ENCODE peak calls at places on chromosomes 4 and X, in five cellular contexts. E is Panc1, B is GM12878, Z is A549, G is HL-60. T is an unnamed sample.

GRCh38 chr4:86035688-86036087 is 324.2 kb downstream of the MAPK10 start:
- DNase-seq in E (no peak), B (no peak), Z (no peak), G (no peak), T (no peak)

GRCh38 chrX:9231491-9231890 is 197.6 kb upstream of the FAM9B start:
- DNase-seq in E (no peak), B (no peak), Z (peak), G (no peak), T (no peak)

GRCh38 chrX:145825896-145826295 is 8.3 kb downstream of the SLITRK2 start:
- DNase-seq in E (no peak), B (no peak), Z (peak), G (no peak), T (no peak)

GRCh38 chr4:113407409-113407808 is 354.1 kb downstream of the CAMK2D start:
- DNase-seq in E (no peak), B (no peak), Z (no peak), G (no peak), T (no peak)

GRCh38 chrX:30895331-30895730 is 6.3 kb upstream of the TAB3 start:
- DNase-seq in E (no peak), B (no peak), Z (no peak), G (no peak), T (no peak)

GRCh38 chrX:130539721-130540321 is 138.0 kb downstream of the RBMX2 start:
- DNase-seq in E (peak), B (no peak), Z (peak), G (peak), T (peak)

GRCh38 chr4:5734841-5735240 is 23.8 kb downstream of the EVC start:
- DNase-seq in E (no peak), B (no peak), Z (no peak), G (no peak), T (no peak)

GRCh38 chrX:123975180-123975579 is 13.7 kb downstream of the STAG2 start:
- DNase-seq in E (no peak), B (no peak), Z (no peak), G (no peak), T (no peak)

GRCh38 chr4:173014113-173014558 is 154.5 kb upstream of the GALNT7 start:
- DNase-seq in E (no peak), B (no peak), Z (peak), G (no peak), T (no peak)

GRCh38 chr4:95362906-95363578 is 185.7 kb downstream of the UNC5C start:
- DNase-seq in E (no peak), B (no peak), Z (peak), G (no peak), T (peak)

GRCh38 chr4:75207902-75208301 is 275.0 kb downstream of the PARM1 start:
- DNase-seq in E (no peak), B (no peak), Z (no peak), G (no peak), T (no peak)

GRCh38 chr4:89837385-89837995 is 529 bp upstream of the SNCA start:
- DNase-seq in E (no peak), B (no peak), Z (peak), G (no peak), T (no peak)

GRCh38 chr4:80069837-80070788 is 2.9 kb downstream of the ANTXR2 start:
- DNase-seq in E (no peak), B (no peak), Z (no peak), G (no peak), T (peak)

GRCh38 chr4:151935411-151935810 is 174.6 kb upstream of the GATB start:
- DNase-seq in E (no peak), B (no peak), Z (no peak), G (no peak), T (no peak)

GRCh38 chr4:132710971-132711370 is 438.1 kb upstream of the PCDH10 start:
- DNase-seq in E (no peak), B (no peak), Z (no peak), G (no peak), T (no peak)

GRCh38 chrX:38138900-38139299 is 81.8 kb downstream of the SRPX start:
- DNase-seq in E (no peak), B (no peak), Z (no peak), G (no peak), T (no peak)

GRCh38 chrX:68429216-68429615 is 4.1 kb downstream of the OPHN1 start:
- DNase-seq in E (no peak), B (no peak), Z (no peak), G (no peak), T (no peak)

GRCh38 chr4:9925750-9926439 is 95.4 kb downstream of the SLC2A9 start:
- DNase-seq in E (no peak), B (no peak), Z (no peak), G (no peak), T (no peak)

GRCh38 chr4:111689214-111689613 is 456.0 kb upstream of the FAM241A start:
- DNase-seq in E (no peak), B (no peak), Z (peak), G (no peak), T (no peak)

GRCh38 chrX:15619053-15619772 is 18.5 kb upstream of the ACE2 start:
- DNase-seq in E (no peak), B (no peak), Z (peak), G (no peak), T (peak)

GRCh38 chr4:73662709-73663546 is 42.7 kb upstream of the RASSF6 start:
- DNase-seq in E (no peak), B (no peak), Z (peak), G (peak), T (peak)

GRCh38 chr4:25161599-25161960 is 1.3 kb upstream of the SEPSECS start:
- DNase-seq in E (no peak), B (no peak), Z (no peak), G (no peak), T (no peak)

GRCh38 chr4:138374947-138375346 is 132.8 kb upstream of the SLC7A11 start:
- DNase-seq in E (no peak), B (no peak), Z (no peak), G (no peak), T (no peak)

DNA sequence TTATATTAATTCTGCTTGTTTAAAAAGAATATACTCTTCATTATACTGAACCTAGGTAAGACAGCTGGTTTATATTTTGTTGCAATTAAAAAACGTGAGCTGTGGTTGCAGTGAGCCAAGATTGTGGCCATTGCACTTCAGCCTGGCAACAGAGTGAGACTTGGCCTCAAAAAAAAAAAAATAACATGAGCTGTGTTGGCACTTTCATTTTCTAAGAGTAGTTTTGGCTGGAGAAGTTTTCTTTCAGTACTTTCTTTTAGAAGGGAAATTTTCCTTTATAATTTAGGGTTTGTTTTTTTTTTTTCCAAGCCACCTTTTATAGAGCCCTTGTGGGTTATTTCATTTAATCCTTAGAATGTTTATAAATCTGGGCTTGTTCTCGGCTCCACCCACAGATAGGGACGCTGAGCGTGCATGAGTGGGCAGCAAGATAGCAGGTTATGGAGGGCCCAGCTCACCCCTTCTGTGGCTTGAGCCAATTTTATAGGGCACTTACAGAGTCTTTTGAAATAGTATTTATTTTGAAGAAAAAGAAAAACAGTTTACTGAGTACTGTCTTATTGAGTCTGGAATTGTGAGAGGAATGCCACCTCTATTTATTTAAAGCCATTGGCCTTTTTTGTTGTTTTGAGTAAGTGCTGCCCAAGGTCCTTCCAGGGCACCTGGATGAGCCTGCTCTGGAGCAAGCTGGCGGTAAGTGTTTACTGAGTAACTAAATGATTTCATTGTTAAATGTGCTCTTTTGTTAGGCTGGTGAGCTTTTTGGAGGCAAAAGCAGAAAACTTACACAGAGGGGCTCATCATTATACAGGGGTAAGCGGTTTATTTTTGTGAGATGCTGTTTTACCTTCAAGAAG is 60.9 kb downstream of the HTT start:
- DNase-seq in E (no peak), B (no peak), Z (no peak), G (no peak), T (no peak)
- TF ChIP-seq REST in E (no peak), B (no peak), Z (no peak), G (no peak), T (no peak)

GRCh38 chr4:153081693-153082092 is 122.5 kb upstream of the TRIM2 start:
- DNase-seq in E (no peak), B (no peak), Z (no peak), G (no peak), T (no peak)
- TF ChIP-seq REST in E (no peak), B (no peak), Z (no peak), G (no peak), T (no peak)

DNA sequence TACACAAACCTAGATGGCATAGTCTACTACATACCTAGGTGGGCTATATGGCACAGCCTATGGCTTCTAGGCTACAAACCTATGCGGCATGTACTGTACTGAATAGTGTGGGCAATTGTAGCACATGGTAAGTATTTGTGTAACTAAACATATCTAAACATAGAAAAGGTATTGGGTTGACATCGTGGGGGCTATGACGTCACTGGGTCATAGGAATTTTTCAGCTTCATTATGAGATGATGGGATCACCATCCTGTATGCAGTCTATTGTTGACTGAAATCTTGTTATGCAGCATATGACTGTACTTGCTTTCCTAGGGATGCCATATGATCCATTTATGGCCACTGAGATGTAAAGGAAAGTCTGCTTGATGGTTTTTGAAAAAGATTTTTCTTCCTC is 1.9 kb upstream of the EXOC1L start:
- DNase-seq in E (no peak), B (no peak), Z (no peak), G (no peak), T (no peak)
- TF ChIP-seq REST in E (no peak), B (no peak), Z (no peak), G (no peak), T (no peak)

GRCh38 chr4:8468746-8469535 is 28.4 kb downstream of the TRMT44 start:
- DNase-seq in E (peak), B (peak), Z (peak), G (peak), T (peak)
- TF ChIP-seq REST in E (no peak), B (no peak), Z (no peak), G (no peak), T (no peak)

GRCh38 chrX:47809065-47809788 is 27.5 kb upstream of the ZNF81 start:
- DNase-seq in E (no peak), B (no peak), Z (no peak), G (no peak), T (no peak)

GRCh38 chrX:47804315-47804714 is 32.4 kb upstream of the ZNF81 start:
- DNase-seq in E (no peak), B (no peak), Z (no peak), G (no peak), T (no peak)

GRCh38 chrX:47802589-47802988 is 34.1 kb upstream of the ZNF81 start:
- DNase-seq in E (peak), B (no peak), Z (peak), G (no peak), T (no peak)

GRCh38 chrX:47807548-47807947 is 29.2 kb upstream of the ZNF81 start:
- DNase-seq in E (no peak), B (no peak), Z (no peak), G (no peak), T (no peak)
- TF ChIP-seq REST in E (no peak), B (no peak), Z (no peak), G (no peak), T (no peak)

GRCh38 chr4:116537828-116538227 is 547.5 kb downstream of the TRAM1L1 start:
- DNase-seq in E (no peak), B (no peak), Z (no peak), G (no peak), T (no peak)

GRCh38 chr4:116531026-116531425 is 554.4 kb downstream of the TRAM1L1 start:
- DNase-seq in E (no peak), B (no peak), Z (no peak), G (no peak), T (no peak)

GRCh38 chr4:116529129-116529528 is 556.2 kb downstream of the TRAM1L1 start:
- DNase-seq in E (no peak), B (no peak), Z (no peak), G (no peak), T (no peak)

GRCh38 chr4:116531870-116532269 is 553.5 kb downstream of the TRAM1L1 start:
- DNase-seq in E (no peak), B (no peak), Z (no peak), G (peak), T (no peak)
- TF ChIP-seq REST in E (no peak), B (no peak), Z (no peak), G (no peak), T (no peak)

GRCh38 chr4:146333187-146333894 is 119.0 kb downstream of the REELD1 start:
- DNase-seq in E (no peak), B (peak), Z (peak), G (no peak), T (no peak)
- TF ChIP-seq REST in E (no peak), B (no peak), Z (no peak), G (no peak), T (no peak)

GRCh38 chr4:128811571-128812359 is 2.3 kb downstream of the JADE1 start:
- DNase-seq in E (no peak), B (no peak), Z (peak), G (peak), T (peak)

GRCh38 chr4:128809477-128810330 is at the start of gene JADE1:
- DNase-seq in E (peak), B (no peak), Z (peak), G (peak), T (peak)

GRCh38 chr4:128812360-128812958 is 3.0 kb downstream of the JADE1 start:
- DNase-seq in E (no peak), B (no peak), Z (peak), G (no peak), T (peak)

GRCh38 chr4:128810331-128810870 is 901 bp downstream of the JADE1 start:
- DNase-seq in E (no peak), B (no peak), Z (peak), G (peak), T (peak)

DNA sequence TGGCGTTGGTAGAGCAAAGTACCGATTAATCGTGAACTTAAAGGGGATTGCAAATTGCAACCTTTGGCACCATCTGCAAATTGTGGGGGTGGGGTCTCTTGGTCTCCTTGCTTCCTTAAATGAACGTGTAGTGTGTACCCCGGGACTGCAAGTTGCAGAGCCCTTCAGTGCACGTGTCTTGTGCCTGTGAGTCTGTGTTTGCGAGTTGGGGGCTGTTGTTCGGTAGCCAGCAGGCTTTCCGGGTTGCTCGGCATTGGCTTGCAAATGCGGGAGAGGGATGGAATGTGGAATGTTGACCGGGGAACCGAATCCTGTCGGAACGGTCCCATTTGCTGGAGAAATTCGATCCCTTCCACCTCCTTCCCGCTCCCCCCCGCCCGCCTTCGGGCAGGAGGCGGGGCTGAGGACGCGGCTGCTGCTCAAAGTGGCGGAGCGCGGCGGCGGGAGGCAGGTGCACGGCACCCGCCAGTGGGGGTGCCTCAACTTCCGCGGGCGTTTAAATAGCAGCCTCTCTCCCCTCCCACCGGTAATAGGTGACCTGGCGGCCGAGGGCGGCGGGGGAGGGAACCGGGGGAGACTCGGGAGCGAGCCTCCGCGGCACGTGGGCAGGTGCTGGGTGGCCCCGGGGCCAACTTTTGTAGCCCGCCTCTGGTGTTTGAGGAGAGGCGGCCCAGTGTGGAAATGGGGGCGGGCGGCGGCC is 1.5 kb downstream of the JADE1 start:
- DNase-seq in E (no peak), B (no peak), Z (peak), G (peak), T (peak)
- TF ChIP-seq REST in E (no peak), B (no peak), Z (no peak), G (peak), T (no peak)

DNA sequence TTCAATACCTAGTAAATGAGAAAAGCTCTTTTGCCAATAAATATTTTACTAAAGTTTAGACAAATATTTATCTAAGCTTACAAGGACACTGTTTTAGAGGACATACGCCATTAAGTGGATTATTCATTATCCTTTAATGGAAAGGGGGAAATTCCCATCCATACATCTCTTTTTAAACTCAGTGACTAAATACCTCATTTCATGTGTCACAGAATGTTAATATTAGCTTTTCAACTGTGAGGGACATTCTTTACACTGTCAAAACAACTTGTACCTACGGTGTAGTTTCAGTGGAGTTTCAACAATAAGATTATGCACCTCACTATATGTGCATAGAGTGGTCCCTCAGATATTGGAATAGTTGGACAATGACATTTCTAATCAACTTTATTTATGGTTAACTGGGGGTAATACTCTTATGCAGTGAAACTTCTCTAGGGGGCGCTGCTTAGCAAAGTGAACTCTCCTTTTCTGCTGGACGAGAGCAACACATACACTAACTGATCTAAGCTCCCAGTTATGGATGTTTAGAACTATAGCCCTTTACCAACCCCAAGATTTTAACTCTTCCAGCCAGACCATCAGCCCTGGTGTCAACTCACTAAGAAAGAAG is 9.7 kb downstream of the HS6ST2 start:
- DNase-seq in E (no peak), B (no peak), Z (peak), G (no peak), T (peak)
- TF ChIP-seq REST in E (no peak), B (no peak), Z (no peak), G (no peak), T (no peak)

GRCh38 chrX:21176927-21177571 is 197.2 kb upstream of the CNKSR2 start:
- DNase-seq in E (no peak), B (no peak), Z (peak), G (no peak), T (no peak)

GRCh38 chrX:21181232-21181853 is 192.9 kb upstream of the CNKSR2 start:
- DNase-seq in E (no peak), B (no peak), Z (no peak), G (no peak), T (no peak)
- TF ChIP-seq REST in E (no peak), B (no peak), Z (no peak), G (no peak), T (no peak)